ENCODE peak calls at places on chromosome 20, in five cellular contexts. E is astrocyte of the cerebellum; I is hippocampal formation; S is stimulated activated CD4-positive, alpha-beta T cell treated with anti-CD3 and anti-CD28 coated beads, Interleukin-15, amount 100 ng/mL, for 1 hour; F is NCI-H1092 treated with DMSO at 0.1 percent for 48 hours. Q is an unnamed sample.

GRCh38 chr20:46963758-46964181 is 69.1 kb downstream of the EYA2 start:
- DNase-seq in E (no peak), I (no peak), S (no peak), F (no peak), Q (no peak)

GRCh38 chr20:24836041-24836533 is 113.0 kb upstream of the CST7 start:
- DNase-seq in E (no peak), I (no peak), S (no peak), F (no peak), Q (no peak)

GRCh38 chr20:43189614-43190331 is at the start of gene PTPRT:
- DNase-seq in E (no peak), I (no peak), S (no peak), F (no peak), Q (no peak)

GRCh38 chr20:34954905-34955231 is 738 bp downstream of the GSS start:
- DNase-seq in E (no peak), I (no peak), S (no peak), F (peak), Q (no peak)

GRCh38 chr20:32110727-32111126 is 1.2 kb downstream of the TM9SF4 start:
- DNase-seq in E (no peak), I (no peak), S (no peak), F (no peak), Q (no peak)

GRCh38 chr20:23622839-23623343 is 14.9 kb downstream of the CST3 start:
- DNase-seq in E (peak), I (no peak), S (no peak), F (no peak), Q (no peak)

GRCh38 chr20:17993546-17993945 is 24.7 kb downstream of the MGME1 start:
- DNase-seq in E (no peak), I (no peak), S (no peak), F (no peak), Q (no peak)

GRCh38 chr20:45450097-45450818 is 19.3 kb upstream of the WFDC2 start:
- DNase-seq in E (peak), I (peak), S (no peak), F (peak), Q (no peak)

GRCh38 chr20:36821964-36822437 is 48.4 kb upstream of the DSN1 start:
- DNase-seq in E (no peak), I (no peak), S (no peak), F (no peak), Q (no peak)

GRCh38 chr20:11624704-11625103 is 293.0 kb upstream of the BTBD3 start:
- DNase-seq in E (no peak), I (no peak), S (no peak), F (no peak), Q (no peak)

GRCh38 chr20:57991211-57991841 is 237.1 kb downstream of the ANKRD60 start:
- DNase-seq in E (peak), I (no peak), S (no peak), F (no peak), Q (no peak)

GRCh38 chr20:46709459-46710148 is at the start of gene SLC2A10:
- DNase-seq in E (no peak), I (no peak), S (no peak), F (no peak), Q (no peak)

GRCh38 chr20:18857640-18858039 is 44.1 kb downstream of the SCP2D1 start:
- DNase-seq in E (no peak), I (no peak), S (no peak), F (no peak), Q (no peak)

GRCh38 chr20:63089051-63089907 is 82.5 kb upstream of the BHLHE23 start:
- DNase-seq in E (no peak), I (no peak), S (no peak), F (no peak), Q (no peak)

GRCh38 chr20:3233991-3234498 is 4.9 kb downstream of the SLC4A11 start:
- DNase-seq in E (no peak), I (no peak), S (no peak), F (no peak), Q (no peak)

GRCh38 chr20:49694450-49695071 is 19.1 kb downstream of the B4GALT5 start:
- DNase-seq in E (no peak), I (no peak), S (no peak), F (no peak), Q (no peak)

GRCh38 chr20:43925786-43926185 is 11.1 kb downstream of the TOX2 start:
- DNase-seq in E (no peak), I (no peak), S (no peak), F (peak), Q (no peak)

GRCh38 chr20:17848249-17848648 is 120.3 kb downstream of the SNX5 start:
- DNase-seq in E (no peak), I (no peak), S (no peak), F (no peak), Q (no peak)

GRCh38 chr20:60478533-60478932 is 520.3 kb downstream of the CDH26 start:
- DNase-seq in E (no peak), I (no peak), S (no peak), F (no peak), Q (no peak)

GRCh38 chr20:1942486-1943266 is 47.5 kb downstream of the SIRPA start:
- DNase-seq in E (no peak), I (no peak), S (no peak), F (no peak), Q (no peak)

GRCh38 chr20:9392892-9393857 is 121.2 kb upstream of the LAMP5 start:
- DNase-seq in E (peak), I (peak), S (no peak), F (peak), Q (no peak)

GRCh38 chr20:32830437-32830836 is 10.7 kb downstream of the MAPRE1 start:
- DNase-seq in E (no peak), I (no peak), S (no peak), F (no peak), Q (no peak)

GRCh38 chr20:64260239-64260638 is 4.7 kb downstream of the PCMTD2 start:
- DNase-seq in E (no peak), I (no peak), S (no peak), F (no peak), Q (no peak)

GRCh38 chr20:2651772-2652723 is at the start of gene NOP56:
- DNase-seq in E (peak), I (peak), S (peak), F (peak), Q (peak)